ENCODE peak calls at places on chromosome 2, in ten cellular contexts. A, X, O, D, L, J, F, Y, Z and G are unnamed samples.

GRCh38 chr2:102155131-102155702 is 12.7 kb downstream of the IL1R1 start:
- DNase-seq in A (no peak), X (no peak), O (no peak), D (no peak), L (no peak), J (no peak), F (no peak), Y (peak), Z (no peak), G (no peak)

GRCh38 chr2:19235308-19235707 is 123.1 kb downstream of the OSR1 start:
- DNase-seq in A (peak), X (no peak), O (no peak), D (peak), L (no peak), J (no peak), F (no peak), Y (no peak), Z (no peak), G (no peak)

GRCh38 chr2:234368861-234369261 is 128.0 kb downstream of the ARL4C start:
- DNase-seq in A (no peak), X (peak), O (peak), D (peak), L (peak), J (no peak), F (peak), Y (peak), Z (no peak), G (peak)

GRCh38 chr2:231548752-231549151 is 18.5 kb upstream of the NMUR1 start:
- DNase-seq in A (no peak), X (no peak), O (no peak), D (no peak), L (no peak), J (no peak), F (no peak), Y (no peak), Z (no peak), G (peak)

GRCh38 chr2:190701586-190701985 is 52.7 kb downstream of the NAB1 start:
- DNase-seq in A (no peak), X (no peak), O (no peak), D (no peak), L (no peak), J (no peak), F (no peak), Y (no peak), Z (no peak), G (no peak)

GRCh38 chr2:227000123-227000522 is 163.9 kb downstream of the COL4A4 start:
- DNase-seq in A (no peak), X (no peak), O (no peak), D (no peak), L (no peak), J (no peak), F (no peak), Y (no peak), Z (no peak), G (no peak)

GRCh38 chr2:239137165-239137889 is 263.5 kb downstream of the HDAC4 start:
- DNase-seq in A (no peak), X (no peak), O (no peak), D (no peak), L (no peak), J (no peak), F (no peak), Y (no peak), Z (no peak), G (no peak)

GRCh38 chr2:217166241-217166640 is 306.4 kb upstream of the TNP1 start:
- DNase-seq in A (peak), X (no peak), O (no peak), D (peak), L (no peak), J (peak), F (no peak), Y (peak), Z (peak), G (peak)

GRCh38 chr2:173359231-173359630 is 4.6 kb downstream of the CDCA7 start:
- DNase-seq in A (no peak), X (no peak), O (no peak), D (peak), L (no peak), J (no peak), F (peak), Y (no peak), Z (no peak), G (peak)

GRCh38 chr2:240398711-240399267 is 36.7 kb upstream of the GPC1 start:
- DNase-seq in A (no peak), X (no peak), O (peak), D (no peak), L (no peak), J (no peak), F (no peak), Y (no peak), Z (no peak), G (no peak)

GRCh38 chr2:173149491-173149890 is 73.8 kb downstream of the MAP3K20 start:
- DNase-seq in A (no peak), X (peak), O (no peak), D (no peak), L (peak), J (no peak), F (peak), Y (no peak), Z (no peak), G (no peak)

GRCh38 chr2:176652300-176653182 is 383.3 kb downstream of the MTX2 start:
- DNase-seq in A (peak), X (peak), O (no peak), D (peak), L (no peak), J (peak), F (peak), Y (peak), Z (peak), G (peak)

GRCh38 chr2:5854797-5855196 is 162.6 kb downstream of the SOX11 start:
- DNase-seq in A (no peak), X (no peak), O (no peak), D (no peak), L (no peak), J (no peak), F (no peak), Y (no peak), Z (no peak), G (no peak)

GRCh38 chr2:215613265-215613664 is 177.4 kb upstream of the FN1 start:
- DNase-seq in A (peak), X (no peak), O (no peak), D (peak), L (no peak), J (no peak), F (no peak), Y (peak), Z (no peak), G (peak)

GRCh38 chr2:64262068-64262467 is 117.8 kb upstream of the PELI1 start:
- DNase-seq in A (no peak), X (no peak), O (no peak), D (peak), L (no peak), J (no peak), F (no peak), Y (no peak), Z (no peak), G (no peak)

GRCh38 chr2:157875720-157876065 is 437 bp downstream of the ACVR1 start:
- DNase-seq in A (peak), X (peak), O (no peak), D (no peak), L (peak), J (no peak), F (peak), Y (no peak), Z (peak), G (peak)

GRCh38 chr2:158154596-158154995 is 52.9 kb downstream of the UPP2 start:
- DNase-seq in A (no peak), X (no peak), O (no peak), D (no peak), L (no peak), J (no peak), F (no peak), Y (no peak), Z (no peak), G (no peak)

GRCh38 chr2:12733846-12734245 is 17.1 kb downstream of the TRIB2 start:
- DNase-seq in A (no peak), X (no peak), O (no peak), D (no peak), L (no peak), J (no peak), F (no peak), Y (no peak), Z (no peak), G (no peak)

GRCh38 chr2:10223471-10223870 is 79.2 kb upstream of the HPCAL1 start:
- DNase-seq in A (no peak), X (no peak), O (no peak), D (no peak), L (no peak), J (no peak), F (no peak), Y (no peak), Z (no peak), G (no peak)

GRCh38 chr2:10501521-10501961 is 53.4 kb upstream of the ODC1 start:
- DNase-seq in A (no peak), X (no peak), O (peak), D (no peak), L (no peak), J (no peak), F (no peak), Y (no peak), Z (no peak), G (no peak)

GRCh38 chr2:220586980-220587549 is 959.6 kb downstream of the SLC4A3 start:
- DNase-seq in A (no peak), X (no peak), O (no peak), D (no peak), L (no peak), J (no peak), F (no peak), Y (no peak), Z (no peak), G (no peak)

GRCh38 chr2:222424729-222425671 is 657 bp downstream of the SGPP2 start:
- DNase-seq in A (no peak), X (peak), O (no peak), D (no peak), L (no peak), J (no peak), F (no peak), Y (peak), Z (peak), G (no peak)

GRCh38 chr2:118846667-118847446 is 591 bp downstream of the EN1 start:
- DNase-seq in A (no peak), X (no peak), O (peak), D (no peak), L (no peak), J (no peak), F (no peak), Y (peak), Z (no peak), G (peak)

GRCh38 chr2:237515621-237516275 is 28.7 kb downstream of the MLPH start:
- DNase-seq in A (no peak), X (no peak), O (no peak), D (no peak), L (no peak), J (no peak), F (no peak), Y (no peak), Z (no peak), G (no peak)

GRCh38 chr2:134276381-134277172 is 22.7 kb downstream of the MGAT5 start:
- DNase-seq in A (no peak), X (no peak), O (no peak), D (peak), L (no peak), J (no peak), F (no peak), Y (no peak), Z (no peak), G (peak)

GRCh38 chr2:2848621-2849443 is 517.8 kb upstream of the MYT1L start:
- DNase-seq in A (no peak), X (no peak), O (no peak), D (no peak), L (no peak), J (no peak), F (no peak), Y (peak), Z (peak), G (no peak)